ENCODE peak calls at places on chromosomes 16 and 17, in eight cellular contexts. J, T, D, X, Q, P, S and I are unnamed samples.

GRCh38 chr16:23145608-23146007 is 3.6 kb downstream of the USP31 start:
- DNase-seq in P (peak; percentile 78), J (no peak), S (no peak), X (no peak), D (no peak), T (peak; percentile 77), Q (no peak), I (no peak)

GRCh38 chr16:74053784-74054306 is 242.8 kb upstream of the PSMD7 start:
- DNase-seq in D (no peak), J (no peak), T (no peak), P (no peak), S (no peak), X (no peak), Q (no peak), I (no peak)

GRCh38 chr16:3388325-3388724 is 12.5 kb downstream of the ZSCAN32 start:
- DNase-seq in S (no peak), D (no peak), J (no peak), T (no peak), Q (no peak), X (no peak), P (no peak), I (no peak)

GRCh38 chr17:2815781-2816185 is 19.5 kb downstream of the RAP1GAP2 start:
- DNase-seq in Q (no peak), D (no peak), S (no peak), J (no peak), P (no peak), X (no peak), T (peak; percentile 9), I (no peak)

GRCh38 chr17:35373532-35373983 is at the start of gene SLFN11:
- DNase-seq in P (peak; percentile 90), J (peak; percentile 63), T (peak; percentile 53), Q (peak; percentile 83), D (peak; percentile 85), X (peak; percentile 95), S (peak; percentile 88), I (peak; percentile 93)

GRCh38 chr16:35431829-35432663 is 1972.6 kb downstream of the TP53TG3F start:
- DNase-seq in X (peak; percentile 33), S (no peak), D (peak; percentile 36), T (no peak), P (no peak), Q (no peak), J (no peak), I (no peak)

GRCh38 chr16:4578961-4579530 is 22.9 kb downstream of the C16orf96 start:
- DNase-seq in X (no peak), Q (no peak), J (no peak), S (no peak), T (no peak), D (no peak), P (no peak), I (no peak)

GRCh38 chr17:4150106-4150505 is 7.1 kb downstream of the CYB5D2 start:
- DNase-seq in Q (no peak), X (no peak), D (no peak), T (no peak), P (no peak), S (no peak), J (no peak), I (no peak)

GRCh38 chr17:16906670-16907069 is 65.2 kb downstream of the TNFRSF13B start:
- DNase-seq in D (peak; percentile 77), X (no peak), T (peak; percentile 27), J (no peak), S (no peak), P (peak; percentile 62), Q (no peak), I (no peak)

GRCh38 chr17:32672701-32673100 is 185.9 kb downstream of the CDK5R1 start:
- DNase-seq in J (no peak), Q (no peak), S (no peak), T (no peak), D (no peak), X (no peak), P (no peak), I (no peak)

GRCh38 chr17:40020146-40020545 is 4.9 kb downstream of the CSF3 start:
- DNase-seq in D (no peak), J (no peak), Q (no peak), X (no peak), S (no peak), T (no peak), P (no peak), I (no peak)

GRCh38 chr16:11329891-11330290 is 15.4 kb upstream of the RMI2 start:
- DNase-seq in X (no peak), Q (no peak), D (no peak), T (no peak), J (no peak), S (no peak), P (no peak), I (no peak)

GRCh38 chr16:58256108-58256507 is 38.7 kb downstream of the PRSS54 start:
- DNase-seq in X (no peak), T (no peak), Q (no peak), D (no peak), S (no peak), P (no peak), J (no peak), I (no peak)

GRCh38 chr16:17942067-17942466 is 394.5 kb downstream of the NPIPA8 start:
- DNase-seq in J (no peak), T (no peak), P (no peak), Q (no peak), S (no peak), D (no peak), X (no peak), I (no peak)

GRCh38 chr16:47392114-47392513 is 68.7 kb downstream of the ITFG1 start:
- DNase-seq in T (peak; percentile 71), Q (no peak), J (no peak), P (peak; percentile 69), X (peak; percentile 28), S (no peak), D (peak; percentile 45), I (no peak)

GRCh38 chr16:56336071-56336688 is 89.2 kb downstream of the AMFR start:
- DNase-seq in T (peak; percentile 28), D (no peak), S (peak; percentile 71), X (no peak), J (no peak), P (peak; percentile 11), Q (peak; percentile 57), I (no peak)

GRCh38 chr17:27381007-27381501 is 75.2 kb upstream of the KSR1 start:
- DNase-seq in T (peak; percentile 43), J (peak; percentile 57), Q (peak; percentile 81), D (peak; percentile 68), X (peak; percentile 91), S (peak; percentile 66), P (peak; percentile 66), I (peak; percentile 43)

DNA sequence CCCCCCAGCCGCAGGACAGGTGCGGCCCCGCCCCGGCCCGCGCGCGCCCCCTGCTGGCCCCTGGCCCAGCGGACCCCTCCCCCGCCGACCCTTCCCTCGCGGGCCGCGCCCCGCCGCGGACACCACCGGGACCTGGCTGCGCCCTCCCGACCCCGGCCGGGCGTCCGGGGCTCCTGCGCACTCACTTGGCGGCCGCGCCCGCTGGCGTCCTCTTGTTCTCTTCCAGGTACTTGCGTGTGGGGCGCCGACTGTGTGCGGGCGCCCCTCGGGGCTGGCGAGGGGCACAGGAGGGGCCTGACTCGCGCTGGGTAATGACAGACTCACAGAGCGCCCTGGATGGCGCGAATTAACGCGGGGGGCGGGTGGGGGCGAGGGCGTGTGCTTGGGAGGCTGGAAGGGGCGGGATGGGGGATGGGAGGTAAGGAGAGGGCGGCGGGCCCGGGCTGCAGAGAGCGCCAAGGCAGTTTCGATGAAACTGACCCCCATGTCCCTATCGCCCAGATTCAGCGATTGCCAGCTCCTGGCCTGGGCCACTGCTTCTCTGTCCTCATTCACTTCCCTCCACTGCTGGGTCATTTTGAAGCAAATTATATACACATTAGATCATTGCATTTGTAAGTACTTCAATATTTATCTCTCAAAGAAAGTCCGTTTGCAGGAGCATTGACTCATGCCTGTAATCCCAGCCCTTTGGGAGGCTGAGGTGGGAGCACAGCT is 445 bp upstream of the DBNDD1 start:
- DNase-seq in P (peak; percentile 75), T (peak; percentile 44), Q (peak; percentile 40), D (peak; percentile 29), S (no peak), J (peak; percentile 53), X (peak; percentile 35), I (peak; percentile 52)
- TF ChIP-seq CTCF in P (peak; percentile 7), T (peak; percentile 33), Q (peak; percentile 23), D (no peak), S (peak; percentile 38), J (no peak), X (peak; percentile 41), I (peak; percentile 15)

DNA sequence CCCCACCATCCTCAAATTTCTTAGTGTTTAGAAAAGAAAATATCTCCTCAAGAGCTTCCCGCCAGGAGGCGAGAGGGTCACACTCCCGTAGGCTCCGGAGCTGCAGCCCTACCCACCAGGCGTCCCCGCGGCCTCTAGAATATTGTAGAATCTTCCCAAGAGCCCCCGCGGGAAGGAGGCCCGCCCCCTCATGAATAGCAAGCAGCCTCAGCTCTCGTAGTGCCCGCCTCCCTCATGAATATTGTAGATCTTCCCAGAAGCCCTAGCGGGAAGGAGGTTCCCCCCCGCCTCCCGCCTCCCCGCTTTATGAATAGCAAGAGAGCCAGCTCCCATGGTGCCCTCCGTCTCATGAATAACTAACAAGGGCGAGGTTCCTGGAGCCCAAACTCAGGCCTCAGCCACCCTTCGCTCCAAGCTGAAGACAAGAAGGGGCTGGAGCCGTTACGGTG is at the start of gene FBXO47:
- DNase-seq in X (peak; percentile 95), J (peak; percentile 66), T (no peak), Q (peak; percentile 92), D (no peak), P (peak; percentile 95), S (peak; percentile 94), I (peak; percentile 92)
- TF ChIP-seq CTCF in X (no peak), J (no peak), T (no peak), Q (no peak), D (no peak), P (peak; percentile 34), S (peak; percentile 57), I (peak; percentile 37)

DNA sequence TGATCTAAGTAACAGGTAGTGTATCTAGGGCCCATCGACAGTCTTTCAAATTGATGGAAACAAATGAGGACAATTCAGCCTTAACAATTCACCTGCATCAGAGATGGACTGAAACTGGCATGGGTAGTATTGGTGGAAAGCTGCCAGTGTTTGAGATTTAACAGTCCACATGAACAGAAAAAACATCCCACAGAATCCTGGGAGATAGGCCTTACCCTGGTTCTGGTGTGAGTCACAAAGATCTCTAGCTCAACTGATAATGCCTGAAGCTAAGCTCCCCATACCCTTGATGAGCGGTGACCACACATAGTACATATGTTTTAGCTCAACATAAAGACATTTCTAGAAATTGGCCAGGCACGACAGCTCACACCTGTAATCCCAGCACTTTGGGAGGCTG is 21.9 kb downstream of the CRK start:
- DNase-seq in X (no peak), P (no peak), D (no peak), T (no peak), J (no peak), S (no peak), Q (no peak), I (no peak)
- TF ChIP-seq CTCF in X (no peak), P (no peak), D (no peak), T (no peak), J (no peak), S (no peak), Q (no peak), I (no peak)

GRCh38 chr17:45812102-45812501 is 28.0 kb downstream of the CRHR1 start:
- DNase-seq in Q (no peak), D (no peak), T (peak; percentile 47), J (no peak), S (no peak), X (no peak), P (peak; percentile 24), I (no peak)
- TF ChIP-seq CTCF in Q (no peak), D (peak; percentile 18), T (peak; percentile 47), J (no peak), S (peak; percentile 48), X (no peak), P (peak; percentile 25), I (no peak)